ENCODE peak calls at places on chromosomes 5 and 9, in eight cellular contexts. Q is HCT116, W is brain microvascular endothelial cell, N is foreskin fibroblast, T is heart left ventricle, A is left ventricle myocardium inferior, C is esophagus squamous epithelium, K is psoas muscle. P is an unnamed sample.
A peak's percentile ranks its signal among the peaks of the same experiment; 100 is the strongest.

GRCh38 chr5:130712324-130712723 is 452.7 kb downstream of the HINT1 start:
- DNase-seq in Q (no peak), W (no peak), N (no peak), T (no peak), A (no peak), C (no peak), K (no peak), P (no peak)

GRCh38 chr9:91495450-91495849 is 71.8 kb upstream of the NFIL3 start:
- DNase-seq in Q (no peak), W (peak; percentile 94), N (peak; percentile 77), T (no peak), A (no peak), C (no peak), K (no peak), P (peak; percentile 90)

GRCh38 chr9:126343271-126343700 is 16.7 kb downstream of the MVB12B start:
- DNase-seq in Q (no peak), W (no peak), N (no peak), T (no peak), A (no peak), C (no peak), K (no peak), P (no peak)

GRCh38 chr5:73764996-73765395 is 139.0 kb downstream of the ARHGEF28 start:
- DNase-seq in Q (no peak), W (no peak), N (peak; percentile 25), T (no peak), A (no peak), C (no peak), K (no peak), P (no peak)

GRCh38 chr5:131081371-131081770 is 83.7 kb downstream of the HINT1 start:
- DNase-seq in Q (no peak), W (no peak), N (peak; percentile 31), T (no peak), A (no peak), C (no peak), K (no peak), P (peak; percentile 93)

GRCh38 chr5:91264311-91265051 is 118.6 kb downstream of the ARRDC3 start:
- DNase-seq in Q (no peak), W (no peak), N (no peak), T (no peak), A (no peak), C (no peak), K (no peak), P (no peak)

GRCh38 chr5:131534995-131535394 is 100.0 kb downstream of the RAPGEF6 start:
- DNase-seq in Q (no peak), W (no peak), N (no peak), T (no peak), A (no peak), C (no peak), K (no peak), P (peak; percentile 28)

GRCh38 chr5:8508196-8508595 is 639.2 kb downstream of the MTRR start:
- DNase-seq in Q (no peak), W (peak; percentile 11), N (peak; percentile 65), T (no peak), A (no peak), C (no peak), K (no peak), P (peak; percentile 25)

GRCh38 chr9:71812385-71812784 is 44.1 kb upstream of the CEMIP2 start:
- DNase-seq in Q (no peak), W (no peak), N (peak; percentile 8), T (peak; percentile 67), A (peak; percentile 51), C (no peak), K (peak; percentile 79), P (peak; percentile 40)

GRCh38 chr5:93794954-93795353 is 53.6 kb upstream of the POU5F2 start:
- DNase-seq in Q (no peak), W (no peak), N (no peak), T (no peak), A (no peak), C (no peak), K (no peak), P (no peak)

GRCh38 chr5:145976431-145977155 is 40.2 kb downstream of the SH3RF2 start:
- DNase-seq in Q (no peak), W (peak; percentile 37), N (no peak), T (no peak), A (no peak), C (no peak), K (no peak), P (no peak)

GRCh38 chr5:14545308-14545707 is 36.3 kb upstream of the OTULINL start:
- DNase-seq in Q (no peak), W (no peak), N (no peak), T (peak; percentile 44), A (no peak), C (no peak), K (no peak), P (no peak)

GRCh38 chr5:68353624-68354023 is 138.1 kb downstream of the PIK3R1 start:
- DNase-seq in Q (no peak), W (peak; percentile 72), N (no peak), T (no peak), A (no peak), C (no peak), K (no peak), P (peak; percentile 48)

GRCh38 chr5:71757590-71758543 is 38.8 kb downstream of the CARTPT start:
- DNase-seq in Q (peak; percentile 61), W (peak; percentile 74), N (peak; percentile 89), T (peak; percentile 66), A (peak; percentile 29), C (no peak), K (peak; percentile 64), P (peak; percentile 78)

GRCh38 chr5:92594031-92594430 is 987.0 kb downstream of the NR2F1-AS1 start:
- DNase-seq in Q (no peak), W (no peak), N (no peak), T (no peak), A (no peak), C (no peak), K (no peak), P (no peak)

GRCh38 chr5:3186711-3187450 is 408.8 kb upstream of the IRX1 start:
- DNase-seq in Q (no peak), W (no peak), N (no peak), T (no peak), A (no peak), C (no peak), K (no peak), P (no peak)

GRCh38 chr9:129170229-129170628 is 7.8 kb downstream of the IER5L start:
- DNase-seq in Q (peak; percentile 48), W (no peak), N (peak; percentile 67), T (no peak), A (no peak), C (no peak), K (no peak), P (peak; percentile 43)

GRCh38 chr5:141757402-141757801 is 75.4 kb upstream of the ARAP3 start:
- DNase-seq in Q (peak; percentile 34), W (peak; percentile 35), N (peak; percentile 35), T (no peak), A (no peak), C (no peak), K (no peak), P (peak; percentile 39)
- TF ChIP-seq CTCF in Q (peak; percentile 61), W (peak; percentile 77), N (peak; percentile 47), T (peak; percentile 14), A (peak; percentile 44), C (no peak), K (no peak), P (peak; percentile 45)

DNA sequence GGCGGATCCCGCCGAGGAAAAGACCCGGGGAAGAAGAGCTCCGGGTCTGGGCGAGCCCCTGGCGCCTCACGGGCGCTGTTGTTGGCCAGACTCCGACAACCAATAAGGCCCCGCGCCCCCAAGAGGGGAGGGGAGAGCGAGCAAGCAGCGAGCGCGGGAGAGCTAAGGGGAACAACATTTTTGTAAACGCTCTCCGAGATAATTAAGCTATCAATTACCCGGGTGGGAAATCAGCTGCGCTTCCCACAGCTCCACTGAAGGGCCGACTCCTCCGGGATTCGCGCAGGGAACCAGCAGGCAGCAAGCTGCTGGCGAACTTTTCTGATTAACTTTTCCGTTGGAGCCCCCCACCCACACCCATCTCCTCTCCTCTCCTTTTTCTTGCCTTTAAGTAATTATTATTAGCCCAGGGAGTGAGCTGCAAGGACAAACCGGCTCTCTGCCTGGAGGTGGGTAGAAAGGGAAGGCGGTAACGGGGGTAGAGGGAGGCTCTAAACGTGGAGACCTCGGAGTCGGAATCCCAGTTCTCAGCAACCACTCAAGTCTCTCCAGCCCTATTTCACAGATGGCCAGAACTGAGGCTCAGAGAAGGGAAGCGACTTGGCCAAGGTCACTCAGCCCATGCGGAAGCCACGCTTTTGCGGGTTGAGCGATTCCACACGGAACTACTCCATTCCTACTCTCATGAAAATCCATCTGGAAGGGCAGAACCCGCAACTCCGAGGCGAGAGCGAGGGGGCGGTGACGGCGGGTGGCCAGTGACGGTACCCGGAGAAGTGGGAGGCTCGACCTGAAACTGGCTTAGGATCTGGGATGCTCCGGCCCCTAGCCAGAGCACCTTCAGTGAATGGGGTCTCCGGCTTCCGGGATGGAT is 1.3 kb downstream of the ASTN2 start:
- DNase-seq in Q (no peak), W (no peak), N (peak; percentile 5), T (no peak), A (no peak), C (no peak), K (no peak), P (peak; percentile 1)
- H3K4me3 ChIP-seq in Q (no peak overlapping the region), W (no peak overlapping the region), N (no peak overlapping the region), T (peak overlapping the region; percentile 12), A (peak overlapping the region; percentile 62), C (no peak overlapping the region), K (peak overlapping the region; percentile 66), P (no peak overlapping the region)

GRCh38 chr9:93059960-93060591 is 1.6 kb downstream of the SUSD3 start:
- DNase-seq in Q (no peak), W (no peak), N (no peak), T (no peak), A (no peak), C (no peak), K (no peak), P (no peak)

GRCh38 chr9:93060746-93061259 is 2.3 kb downstream of the SUSD3 start:
- DNase-seq in Q (no peak), W (no peak), N (peak; percentile 48), T (no peak), A (no peak), C (no peak), K (no peak), P (peak; percentile 82)

GRCh38 chr9:93061260-93061751 is 2.8 kb downstream of the SUSD3 start:
- DNase-seq in Q (no peak), W (no peak), N (no peak), T (no peak), A (no peak), C (no peak), K (no peak), P (no peak)

GRCh38 chr9:93062364-93062763 is 3.9 kb downstream of the SUSD3 start:
- DNase-seq in Q (no peak), W (no peak), N (no peak), T (no peak), A (no peak), C (no peak), K (no peak), P (no peak)

DNA sequence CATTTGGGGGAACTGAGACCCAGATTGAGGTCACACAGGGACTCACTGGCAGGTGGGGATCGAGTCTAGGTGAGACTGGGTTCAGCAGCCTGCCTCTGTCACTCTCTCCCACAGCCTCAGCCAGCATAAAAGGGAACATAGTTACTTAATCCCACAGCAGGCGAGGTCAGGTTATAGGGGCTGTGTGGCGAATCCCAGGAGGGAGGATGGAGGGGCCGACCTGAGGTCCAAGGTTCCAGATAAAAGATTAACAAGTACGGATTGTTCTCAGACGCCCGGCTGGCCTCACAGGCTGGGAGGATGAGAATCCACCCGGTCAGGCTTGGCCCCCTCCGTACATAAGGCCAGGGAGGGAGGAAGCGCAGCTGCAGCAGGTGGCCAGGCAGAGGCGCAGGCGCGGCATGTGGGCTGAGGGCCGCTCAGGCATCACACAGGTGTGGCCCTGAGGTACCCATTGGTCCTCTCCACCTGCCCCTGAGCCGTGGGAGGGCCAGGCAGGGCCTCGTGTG is 3.3 kb downstream of the SUSD3 start:
- DNase-seq in Q (no peak), W (no peak), N (no peak), T (no peak), A (no peak), C (no peak), K (no peak), P (no peak)
- TF ChIP-seq CTCF in Q (peak; percentile 46), W (no peak), N (no peak), T (no peak), A (no peak), C (no peak), K (no peak), P (no peak)

GRCh38 chr5:35320029-35320428 is 89.7 kb upstream of the PRLR start:
- DNase-seq in Q (no peak), W (no peak), N (no peak), T (no peak), A (no peak), C (no peak), K (no peak), P (no peak)
- H3K4me3 ChIP-seq in Q (no peak overlapping the region), W (no peak overlapping the region), N (no peak overlapping the region), T (no peak overlapping the region), A (no peak overlapping the region), C (no peak overlapping the region), K (no peak overlapping the region), P (no peak overlapping the region)

P was measured in fibroblast of mammary gland.